ENCODE peak calls at places on chromosomes 7 and 10, in six cellular contexts. F is Daoy; E is stimulated activated CD4-positive, alpha-beta T cell treated with anti-CD3 and anti-CD28 coated beads, Interleukin-12 subunit alpha, Interleukin-12 subunit beta, amount 100 ng/mL, for 48 hours; I is caudate nucleus; Z is iris pigment epithelial cell; Y is left cardiac atrium. B is an unnamed sample.

GRCh38 chr7:66800591-66800990 is 60.1 kb downstream of the RABGEF1 start:
- DNase-seq in F (no peak), Y (no peak), I (no peak), E (no peak), Z (no peak), B (no peak)

GRCh38 chr10:100817268-100817839 is 72.0 kb downstream of the PAX2 start:
- DNase-seq in F (peak), I (no peak), Z (no peak), E (no peak), Y (no peak), B (peak)

GRCh38 chr7:33845991-33846509 is 59.3 kb upstream of the BMPER start:
- DNase-seq in F (peak), Y (no peak), Z (peak), I (no peak), E (no peak), B (no peak)

GRCh38 chr10:33758299-33758698 is 423.8 kb upstream of the NRP1 start:
- DNase-seq in F (no peak), E (no peak), I (no peak), Y (no peak), Z (no peak), B (no peak)

GRCh38 chr7:121872831-121873764 is at the start of gene PTPRZ1:
- DNase-seq in Z (peak), Y (peak), I (peak), F (peak), E (no peak), B (peak)

GRCh38 chr7:29877196-29877595 is 70.9 kb downstream of the WIPF3 start:
- DNase-seq in Y (no peak), Z (no peak), F (no peak), I (no peak), E (no peak), B (no peak)

GRCh38 chr7:115585015-115585655 is 445.4 kb downstream of the TFEC start:
- DNase-seq in E (no peak), Z (peak), F (peak), Y (no peak), I (no peak), B (no peak)

GRCh38 chr10:83612746-83613145 is 526.6 kb upstream of the GHITM start:
- DNase-seq in F (no peak), Y (no peak), Z (no peak), I (no peak), E (no peak), B (no peak)

GRCh38 chr7:128203710-128204214 is 37.3 kb upstream of the LEP start:
- DNase-seq in F (no peak), E (no peak), Z (peak), I (no peak), Y (no peak), B (no peak)

GRCh38 chr10:17747883-17748550 is 4.0 kb upstream of the TMEM236 start:
- DNase-seq in F (no peak), Z (peak), Y (no peak), E (no peak), I (no peak), B (no peak)

GRCh38 chr7:128167316-128167691 is 73.8 kb upstream of the LEP start:
- DNase-seq in I (peak), F (peak), E (no peak), Z (peak), Y (no peak), B (peak)

GRCh38 chr10:118694848-118695247 is 59.9 kb downstream of the CACUL1 start:
- DNase-seq in F (no peak), Y (no peak), Z (peak), E (no peak), I (no peak), B (no peak)

GRCh38 chr7:28410628-28411578 is 1.4 kb upstream of the CREB5 start:
- DNase-seq in F (peak), E (no peak), Z (peak), I (no peak), Y (peak), B (peak)

GRCh38 chr7:107694395-107694794 is 33.8 kb downstream of the SLC26A4 start:
- DNase-seq in I (no peak), E (no peak), Z (peak), Y (no peak), F (peak), B (no peak)

GRCh38 chr10:60910543-60910942 is 33.4 kb downstream of the RHOBTB1 start:
- DNase-seq in F (no peak), Z (no peak), I (no peak), Y (peak), E (no peak), B (no peak)

GRCh38 chr10:29132821-29133156 is 156.1 kb upstream of the LYZL1 start:
- DNase-seq in Z (no peak), E (no peak), Y (peak), F (no peak), I (no peak), B (no peak)

GRCh38 chr7:103752995-103753394 is 236.5 kb downstream of the RELN start:
- DNase-seq in E (no peak), F (no peak), Z (peak), Y (no peak), I (no peak), B (peak)

GRCh38 chr10:43252785-43253341 is 14.0 kb downstream of the RASGEF1A start:
- DNase-seq in Z (no peak), F (no peak), I (no peak), Y (peak), E (no peak), B (no peak)

GRCh38 chr10:114320249-114321116 is 81.4 kb downstream of the VWA2 start:
- DNase-seq in E (no peak), F (peak), Z (peak), Y (peak), I (no peak), B (no peak)

GRCh38 chr7:50667789-50668226 is 102.6 kb upstream of the DDC start:
- DNase-seq in F (no peak), I (no peak), Z (no peak), Y (peak), E (no peak), B (no peak)

GRCh38 chr7:29485376-29486190 is 78.1 kb upstream of the PRR15 start:
- DNase-seq in I (peak), F (no peak), Z (no peak), E (no peak), Y (no peak), B (no peak)

B was measured in ACHN.